ENCODE peak calls at places on chromosomes 7 and 10, in seven cellular contexts. One of them, this sample, is unnamed.

GRCh38 chr10:43070121-43071085 is 6.5 kb upstream of the RET start:
- DNase-seq in HuH-7.5: no peak
- DNase-seq in GM23248: no peak
- DNase-seq in keratinocyte: no peak
- DNase-seq in kidney glomerular epithelial cell: no peak
- DNase-seq in frontal cortex: no peak
- DNase-seq in neuronal stem cell: no peak
- DNase-seq in this sample: no peak

GRCh38 chr7:123440202-123440601 is 94.2 kb downstream of the IQUB start:
- DNase-seq in HuH-7.5: no peak
- DNase-seq in GM23248: no peak
- DNase-seq in keratinocyte: no peak
- DNase-seq in kidney glomerular epithelial cell: no peak
- DNase-seq in frontal cortex: no peak
- DNase-seq in neuronal stem cell: peak; percentile 44
- DNase-seq in this sample: no peak

GRCh38 chr7:66500087-66500486 is 128.6 kb upstream of the KCTD7 start:
- DNase-seq in HuH-7.5: no peak
- DNase-seq in GM23248: no peak
- DNase-seq in keratinocyte: no peak
- DNase-seq in kidney glomerular epithelial cell: no peak
- DNase-seq in frontal cortex: no peak
- DNase-seq in neuronal stem cell: no peak
- DNase-seq in this sample: no peak

GRCh38 chr7:158576050-158576762 is 11.4 kb downstream of the PTPRN2 start:
- DNase-seq in HuH-7.5: no peak
- DNase-seq in GM23248: no peak
- DNase-seq in keratinocyte: no peak
- DNase-seq in kidney glomerular epithelial cell: no peak
- DNase-seq in frontal cortex: no peak
- DNase-seq in neuronal stem cell: no peak
- DNase-seq in this sample: no peak

GRCh38 chr7:2363283-2363682 is 8.7 kb downstream of the EIF3B start:
- DNase-seq in HuH-7.5: no peak
- DNase-seq in GM23248: no peak
- DNase-seq in keratinocyte: no peak
- DNase-seq in kidney glomerular epithelial cell: no peak
- DNase-seq in frontal cortex: no peak
- DNase-seq in neuronal stem cell: no peak
- DNase-seq in this sample: no peak

GRCh38 chr7:120792861-120793130 is 65.1 kb downstream of the TSPAN12 start:
- DNase-seq in HuH-7.5: no peak
- DNase-seq in GM23248: no peak
- DNase-seq in keratinocyte: no peak
- DNase-seq in kidney glomerular epithelial cell: no peak
- DNase-seq in frontal cortex: no peak
- DNase-seq in neuronal stem cell: no peak
- DNase-seq in this sample: no peak

GRCh38 chr7:33854951-33855350 is 50.4 kb upstream of the BMPER start:
- DNase-seq in HuH-7.5: no peak
- DNase-seq in GM23248: peak; percentile 84
- DNase-seq in keratinocyte: no peak
- DNase-seq in kidney glomerular epithelial cell: peak; percentile 89
- DNase-seq in frontal cortex: no peak
- DNase-seq in neuronal stem cell: no peak
- DNase-seq in this sample: peak; percentile 96

GRCh38 chr7:20030915-20031362 is 186.2 kb downstream of the MACC1 start:
- DNase-seq in HuH-7.5: no peak
- DNase-seq in GM23248: peak; percentile 56
- DNase-seq in keratinocyte: no peak
- DNase-seq in kidney glomerular epithelial cell: peak; percentile 37
- DNase-seq in frontal cortex: no peak
- DNase-seq in neuronal stem cell: no peak
- DNase-seq in this sample: peak; percentile 67

GRCh38 chr10:80133221-80133620 is 691 bp downstream of the PLAC9 start:
- DNase-seq in HuH-7.5: no peak
- DNase-seq in GM23248: peak; percentile 76
- DNase-seq in keratinocyte: no peak
- DNase-seq in kidney glomerular epithelial cell: no peak
- DNase-seq in frontal cortex: no peak
- DNase-seq in neuronal stem cell: no peak
- DNase-seq in this sample: peak; percentile 28

GRCh38 chr7:50264908-50265307 is 39.6 kb upstream of the IKZF1 start:
- DNase-seq in HuH-7.5: no peak
- DNase-seq in GM23248: no peak
- DNase-seq in keratinocyte: no peak
- DNase-seq in kidney glomerular epithelial cell: no peak
- DNase-seq in frontal cortex: no peak
- DNase-seq in neuronal stem cell: no peak
- DNase-seq in this sample: no peak

GRCh38 chr7:130141161-130141857 is 63.9 kb downstream of the TMEM209 start:
- DNase-seq in HuH-7.5: no peak
- DNase-seq in GM23248: peak; percentile 78
- DNase-seq in keratinocyte: no peak
- DNase-seq in kidney glomerular epithelial cell: peak; percentile 64
- DNase-seq in frontal cortex: peak; percentile 60
- DNase-seq in neuronal stem cell: peak; percentile 82
- DNase-seq in this sample: no peak

GRCh38 chr7:154620307-154620706 is 382.6 kb downstream of the PAXIP1 start:
- DNase-seq in HuH-7.5: no peak
- DNase-seq in GM23248: no peak
- DNase-seq in keratinocyte: no peak
- DNase-seq in kidney glomerular epithelial cell: no peak
- DNase-seq in frontal cortex: no peak
- DNase-seq in neuronal stem cell: no peak
- DNase-seq in this sample: no peak

GRCh38 chr7:1237704-1238255 is 5.1 kb downstream of the UNCX start:
- DNase-seq in HuH-7.5: no peak
- DNase-seq in GM23248: no peak
- DNase-seq in keratinocyte: no peak
- DNase-seq in kidney glomerular epithelial cell: no peak
- DNase-seq in frontal cortex: no peak
- DNase-seq in neuronal stem cell: no peak
- DNase-seq in this sample: no peak

GRCh38 chr10:98664329-98665042 is 217.8 kb upstream of the HPS1 start:
- DNase-seq in HuH-7.5: no peak
- DNase-seq in GM23248: peak; percentile 23
- DNase-seq in keratinocyte: no peak
- DNase-seq in kidney glomerular epithelial cell: no peak
- DNase-seq in frontal cortex: peak; percentile 1
- DNase-seq in neuronal stem cell: no peak
- DNase-seq in this sample: peak; percentile 30

GRCh38 chr7:131197920-131198610 is 129.6 kb upstream of the MKLN1 start:
- DNase-seq in HuH-7.5: no peak
- DNase-seq in GM23248: peak; percentile 80
- DNase-seq in keratinocyte: no peak
- DNase-seq in kidney glomerular epithelial cell: no peak
- DNase-seq in frontal cortex: no peak
- DNase-seq in neuronal stem cell: no peak
- DNase-seq in this sample: peak; percentile 80

GRCh38 chr10:104117839-104118323 is 4.1 kb upstream of the SFR1 start:
- DNase-seq in HuH-7.5: no peak
- DNase-seq in GM23248: peak; percentile 88
- DNase-seq in keratinocyte: no peak
- DNase-seq in kidney glomerular epithelial cell: peak; percentile 88
- DNase-seq in frontal cortex: no peak
- DNase-seq in neuronal stem cell: no peak
- DNase-seq in this sample: peak; percentile 15

GRCh38 chr10:43573250-43574034 is 974 bp downstream of the ZNF239 start:
- DNase-seq in HuH-7.5: no peak
- DNase-seq in GM23248: peak; percentile 71
- DNase-seq in keratinocyte: no peak
- DNase-seq in kidney glomerular epithelial cell: peak; percentile 16
- DNase-seq in frontal cortex: no peak
- DNase-seq in neuronal stem cell: no peak
- DNase-seq in this sample: peak; percentile 31

GRCh38 chr10:130466271-130466997 is 330.2 kb downstream of the GLRX3 start:
- DNase-seq in HuH-7.5: no peak
- DNase-seq in GM23248: no peak
- DNase-seq in keratinocyte: no peak
- DNase-seq in kidney glomerular epithelial cell: no peak
- DNase-seq in frontal cortex: no peak
- DNase-seq in neuronal stem cell: no peak
- DNase-seq in this sample: no peak

GRCh38 chr7:156251861-156252260 is 388.7 kb upstream of the RNF32 start:
- DNase-seq in HuH-7.5: no peak
- DNase-seq in GM23248: no peak
- DNase-seq in keratinocyte: no peak
- DNase-seq in kidney glomerular epithelial cell: no peak
- DNase-seq in frontal cortex: no peak
- DNase-seq in neuronal stem cell: no peak
- DNase-seq in this sample: no peak

GRCh38 chr7:8440670-8441069 is 7.3 kb downstream of the NXPH1 start:
- DNase-seq in HuH-7.5: no peak
- DNase-seq in GM23248: no peak
- DNase-seq in keratinocyte: no peak
- DNase-seq in kidney glomerular epithelial cell: no peak
- DNase-seq in frontal cortex: no peak
- DNase-seq in neuronal stem cell: no peak
- DNase-seq in this sample: no peak

GRCh38 chr7:151786241-151786640 is 90.7 kb downstream of the PRKAG2 start:
- DNase-seq in HuH-7.5: no peak
- DNase-seq in GM23248: no peak
- DNase-seq in keratinocyte: no peak
- DNase-seq in kidney glomerular epithelial cell: no peak
- DNase-seq in frontal cortex: no peak
- DNase-seq in neuronal stem cell: no peak
- DNase-seq in this sample: no peak

GRCh38 chr10:32983333-32983909 is 25.4 kb upstream of the ITGB1 start:
- DNase-seq in HuH-7.5: peak; percentile 36
- DNase-seq in GM23248: peak; percentile 96
- DNase-seq in keratinocyte: peak; percentile 82
- DNase-seq in kidney glomerular epithelial cell: peak; percentile 85
- DNase-seq in frontal cortex: no peak
- DNase-seq in neuronal stem cell: no peak
- DNase-seq in this sample: peak; percentile 97

GRCh38 chr7:102916426-102916825 is 3.6 kb downstream of the LRRC17 start:
- DNase-seq in HuH-7.5: no peak
- DNase-seq in GM23248: peak; percentile 85
- DNase-seq in keratinocyte: no peak
- DNase-seq in kidney glomerular epithelial cell: no peak
- DNase-seq in frontal cortex: no peak
- DNase-seq in neuronal stem cell: no peak
- DNase-seq in this sample: peak; percentile 70

GRCh38 chr7:5552123-5552522 is 128.5 kb upstream of the TNRC18 start:
- DNase-seq in HuH-7.5: no peak
- DNase-seq in GM23248: no peak
- DNase-seq in keratinocyte: no peak
- DNase-seq in kidney glomerular epithelial cell: no peak
- DNase-seq in frontal cortex: no peak
- DNase-seq in neuronal stem cell: no peak
- DNase-seq in this sample: no peak

GRCh38 chr10:70480254-70480861 is 1.8 kb downstream of the PALD1 start:
- DNase-seq in HuH-7.5: no peak
- DNase-seq in GM23248: no peak
- DNase-seq in keratinocyte: no peak
- DNase-seq in kidney glomerular epithelial cell: no peak
- DNase-seq in frontal cortex: no peak
- DNase-seq in neuronal stem cell: no peak
- DNase-seq in this sample: no peak

GRCh38 chr7:116843373-116843772 is 19.0 kb upstream of the CAPZA2 start:
- DNase-seq in HuH-7.5: no peak
- DNase-seq in GM23248: no peak
- DNase-seq in keratinocyte: no peak
- DNase-seq in kidney glomerular epithelial cell: no peak
- DNase-seq in frontal cortex: no peak
- DNase-seq in neuronal stem cell: no peak
- DNase-seq in this sample: no peak

GRCh38 chr7:52936750-52937149 is 98.7 kb upstream of the POM121L12 start:
- DNase-seq in HuH-7.5: no peak
- DNase-seq in GM23248: no peak
- DNase-seq in keratinocyte: no peak
- DNase-seq in kidney glomerular epithelial cell: no peak
- DNase-seq in frontal cortex: no peak
- DNase-seq in neuronal stem cell: no peak
- DNase-seq in this sample: no peak

GRCh38 chr10:17643339-17643754 is 604 bp upstream of the STAM start:
- DNase-seq in HuH-7.5: peak; percentile 41
- DNase-seq in GM23248: peak; percentile 97
- DNase-seq in keratinocyte: no peak
- DNase-seq in kidney glomerular epithelial cell: peak; percentile 94
- DNase-seq in frontal cortex: no peak
- DNase-seq in neuronal stem cell: no peak
- DNase-seq in this sample: peak; percentile 84

GRCh38 chr7:154767194-154767593 is 235.7 kb downstream of the PAXIP1 start:
- DNase-seq in HuH-7.5: no peak
- DNase-seq in GM23248: no peak
- DNase-seq in keratinocyte: no peak
- DNase-seq in kidney glomerular epithelial cell: no peak
- DNase-seq in frontal cortex: no peak
- DNase-seq in neuronal stem cell: no peak
- DNase-seq in this sample: no peak

GRCh38 chr7:74554178-74554577 is 100.5 kb downstream of the GTF2IRD1 start:
- DNase-seq in HuH-7.5: no peak
- DNase-seq in GM23248: peak; percentile 31
- DNase-seq in keratinocyte: no peak
- DNase-seq in kidney glomerular epithelial cell: no peak
- DNase-seq in frontal cortex: no peak
- DNase-seq in neuronal stem cell: no peak
- DNase-seq in this sample: no peak

GRCh38 chr7:89584896-89585295 is 569.4 kb upstream of the STEAP1 start:
- DNase-seq in HuH-7.5: no peak
- DNase-seq in GM23248: no peak
- DNase-seq in keratinocyte: no peak
- DNase-seq in kidney glomerular epithelial cell: no peak
- DNase-seq in frontal cortex: no peak
- DNase-seq in neuronal stem cell: no peak
- DNase-seq in this sample: no peak

GRCh38 chr7:109479388-109479787 is 909.7 kb downstream of the DNAJB9 start:
- DNase-seq in HuH-7.5: no peak
- DNase-seq in GM23248: no peak
- DNase-seq in keratinocyte: no peak
- DNase-seq in kidney glomerular epithelial cell: no peak
- DNase-seq in frontal cortex: no peak
- DNase-seq in neuronal stem cell: no peak
- DNase-seq in this sample: no peak

GRCh38 chr10:74936577-74937445 is 110.4 kb downstream of the KAT6B start:
- DNase-seq in HuH-7.5: no peak
- DNase-seq in GM23248: peak; percentile 35
- DNase-seq in keratinocyte: no peak
- DNase-seq in kidney glomerular epithelial cell: peak; percentile 53
- DNase-seq in frontal cortex: no peak
- DNase-seq in neuronal stem cell: no peak
- DNase-seq in this sample: peak; percentile 30

GRCh38 chr7:99089914-99090629 is 53.8 kb downstream of the SMURF1 start:
- DNase-seq in HuH-7.5: no peak
- DNase-seq in GM23248: no peak
- DNase-seq in keratinocyte: no peak
- DNase-seq in kidney glomerular epithelial cell: no peak
- DNase-seq in frontal cortex: no peak
- DNase-seq in neuronal stem cell: no peak
- DNase-seq in this sample: no peak

GRCh38 chr10:76242956-76243355 is 811.5 kb downstream of the LRMDA start:
- DNase-seq in HuH-7.5: no peak
- DNase-seq in GM23248: no peak
- DNase-seq in keratinocyte: no peak
- DNase-seq in kidney glomerular epithelial cell: peak; percentile 28
- DNase-seq in frontal cortex: no peak
- DNase-seq in neuronal stem cell: no peak
- DNase-seq in this sample: no peak

GRCh38 chr10:127148066-127148932 is 48.1 kb downstream of the INSYN2A start:
- DNase-seq in HuH-7.5: no peak
- DNase-seq in GM23248: peak; percentile 93
- DNase-seq in keratinocyte: peak; percentile 45
- DNase-seq in kidney glomerular epithelial cell: peak; percentile 69
- DNase-seq in frontal cortex: no peak
- DNase-seq in neuronal stem cell: no peak
- DNase-seq in this sample: peak; percentile 89

This sample was measured in EL.